ENCODE peak calls at places on chromosome 19, in eight cellular contexts. C is choroid plexus epithelial cell, H is psoas muscle, P is A549, Z is AG10803, D is HFF-Myc, L is AG04450, S is coronary artery. B is an unnamed sample.

GRCh38 chr19:7787141-7787540 is 24.1 kb downstream of the CLEC4M start:
- DNase-seq in C (no peak), H (no peak), P (no peak), Z (no peak), D (no peak), L (no peak), S (no peak), B (no peak)

GRCh38 chr19:51546650-51547396 is 15.4 kb upstream of the SIGLEC6 start:
- DNase-seq in C (peak; percentile 25), H (no peak), P (no peak), Z (peak; percentile 7), D (no peak), L (no peak), S (no peak), B (no peak)

GRCh38 chr19:43462887-43463380 is 2.5 kb downstream of the LYPD3 start:
- DNase-seq in C (no peak), H (no peak), P (no peak), Z (no peak), D (no peak), L (no peak), S (no peak), B (no peak)

GRCh38 chr19:54253331-54254194 is 3.5 kb downstream of the LILRB5 start:
- DNase-seq in C (no peak), H (no peak), P (no peak), Z (no peak), D (no peak), L (no peak), S (peak; percentile 52), B (no peak)

GRCh38 chr19:30539981-30540380 is 167.8 kb downstream of the ZNF536 start:
- DNase-seq in C (no peak), H (no peak), P (no peak), Z (no peak), D (no peak), L (no peak), S (no peak), B (no peak)

GRCh38 chr19:42295831-42296525 is 6.0 kb upstream of the PRR19 start:
- DNase-seq in C (peak; percentile 66), H (peak; percentile 91), P (peak; percentile 86), Z (peak; percentile 44), D (no peak), L (no peak), S (no peak), B (peak; percentile 80)

GRCh38 chr19:35752746-35753350 is 4.0 kb downstream of the HSPB6 start:
- DNase-seq in C (no peak), H (no peak), P (no peak), Z (no peak), D (no peak), L (no peak), S (no peak), B (no peak)

GRCh38 chr19:30390356-30390988 is 18.3 kb downstream of the ZNF536 start:
- DNase-seq in C (no peak), H (no peak), P (no peak), Z (no peak), D (no peak), L (no peak), S (no peak), B (no peak)

GRCh38 chr19:36008336-36008978 is at the start of gene SYNE4:
- DNase-seq in C (no peak), H (no peak), P (peak; percentile 36), Z (no peak), D (no peak), L (no peak), S (no peak), B (no peak)

GRCh38 chr19:5262721-5263120 is 77.9 kb downstream of the PTPRS start:
- DNase-seq in C (no peak), H (no peak), P (no peak), Z (no peak), D (no peak), L (no peak), S (no peak), B (no peak)

GRCh38 chr19:5955638-5955935 is 22.4 kb downstream of the RANBP3 start:
- DNase-seq in C (peak; percentile 26), H (no peak), P (no peak), Z (peak; percentile 72), D (no peak), L (no peak), S (no peak), B (no peak)

GRCh38 chr19:1503925-1504430 is 8.8 kb downstream of the ADAMTSL5 start:
- DNase-seq in C (no peak), H (no peak), P (no peak), Z (no peak), D (no peak), L (no peak), S (no peak), B (no peak)

GRCh38 chr19:54682306-54682705 is 19.5 kb downstream of the LILRB4 start:
- DNase-seq in C (no peak), H (no peak), P (no peak), Z (no peak), D (no peak), L (no peak), S (no peak), B (no peak)

GRCh38 chr19:7564866-7565265 is 29.3 kb downstream of the PNPLA6 start:
- DNase-seq in C (no peak), H (no peak), P (no peak), Z (no peak), D (no peak), L (no peak), S (no peak), B (no peak)

GRCh38 chr19:29860492-29860891 is 48.7 kb downstream of the CCNE1 start:
- DNase-seq in C (no peak), H (peak; percentile 0), P (peak; percentile 66), Z (no peak), D (no peak), L (no peak), S (no peak), B (no peak)

DNA sequence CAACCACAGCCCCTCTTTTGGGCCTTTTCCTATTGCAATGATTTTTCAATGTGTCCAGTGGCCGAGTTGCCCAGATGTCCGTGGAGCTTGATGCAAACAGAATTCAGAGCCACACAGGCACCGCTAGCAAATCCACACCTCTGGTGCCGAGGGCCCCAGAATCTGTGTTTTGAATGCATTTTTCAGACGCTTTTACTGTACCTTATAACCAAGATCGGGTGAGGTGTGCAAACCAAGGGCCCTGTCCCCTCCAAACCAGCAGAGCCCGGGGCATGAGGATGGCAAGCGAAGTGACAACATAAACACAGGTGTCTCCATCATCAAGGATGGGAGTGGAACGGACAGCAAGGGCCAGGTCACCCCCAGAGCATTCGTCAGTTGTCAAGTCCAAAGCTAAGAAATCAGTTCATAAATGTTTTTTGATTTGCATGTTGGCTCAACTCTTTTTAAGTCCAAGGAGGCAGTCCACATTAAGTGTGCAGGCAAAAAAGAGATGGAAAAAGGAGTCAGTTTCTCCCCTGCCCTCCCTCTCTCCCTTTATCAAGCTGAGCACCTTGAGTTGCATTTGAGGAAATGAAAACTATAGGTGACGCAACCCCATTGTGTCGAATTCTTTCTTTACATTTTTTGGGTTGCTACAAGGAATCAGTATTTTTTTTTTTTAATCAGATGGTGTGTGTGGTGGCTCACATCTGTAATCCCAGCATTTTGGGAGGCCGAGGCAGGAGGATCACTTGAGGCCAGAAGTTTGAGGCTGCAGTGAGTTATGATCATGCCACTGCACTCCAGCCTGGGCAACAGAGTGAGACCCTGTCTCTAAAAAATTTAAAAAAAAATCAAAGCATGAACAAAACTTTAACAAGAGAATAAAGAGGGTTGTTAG is 2.9 kb downstream of the CCDC8 start:
- DNase-seq in C (no peak), H (no peak), P (no peak), Z (no peak), D (no peak), L (no peak), S (no peak), B (no peak)
- H3K4me3 ChIP-seq in C (peak overlapping the region; percentile 76), H (peak overlapping the region; percentile 57), P (no peak overlapping the region), Z (peak overlapping the region; percentile 66), D (peak overlapping the region; percentile 72), L (peak overlapping the region; percentile 74), S (peak overlapping the region; percentile 78), B (no peak overlapping the region)

DNA sequence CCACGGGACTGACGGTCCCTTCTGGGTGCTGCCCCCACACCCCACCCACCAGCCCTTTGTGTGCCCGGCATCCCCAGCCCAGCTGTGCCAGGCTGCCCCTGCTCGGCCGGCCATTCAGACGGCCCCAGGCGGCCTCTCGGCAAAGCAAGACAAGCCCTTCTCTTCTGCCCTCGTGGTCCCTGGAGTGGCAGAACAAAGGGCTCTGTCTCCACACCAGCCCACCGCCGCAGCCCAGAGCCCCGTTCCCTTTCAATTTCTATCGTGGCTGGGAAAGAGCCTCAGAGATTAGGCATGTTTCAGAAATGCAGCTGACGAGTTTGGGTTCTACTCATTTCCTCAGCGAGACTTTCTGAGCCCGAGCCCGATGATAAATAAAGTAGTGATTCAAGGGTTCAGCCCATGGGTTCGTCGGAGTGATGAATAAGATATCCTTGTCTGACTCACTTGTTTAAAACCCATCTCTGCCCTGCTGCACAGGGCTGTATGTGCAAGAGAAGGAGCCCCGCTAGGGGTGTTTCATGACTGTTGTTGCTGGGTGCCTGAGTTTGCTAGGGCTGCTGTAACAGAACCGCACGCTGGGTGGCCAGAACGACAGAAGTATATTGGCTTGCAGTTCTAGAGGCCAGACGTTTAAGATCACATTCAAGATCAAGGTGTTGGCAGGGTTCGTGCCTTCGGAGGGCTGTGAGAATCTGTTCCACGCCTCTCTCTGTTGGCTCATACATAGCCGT is 4.3 kb downstream of the MYO9B start:
- DNase-seq in C (peak; percentile 98), H (peak; percentile 86), P (peak; percentile 90), Z (peak; percentile 98), D (peak; percentile 84), L (peak; percentile 99), S (peak; percentile 94), B (peak; percentile 97)
- TF ChIP-seq CTCF in C (peak; percentile 80), H (peak; percentile 40), P (peak; percentile 37), Z (peak; percentile 82), D (peak; percentile 54), L (peak; percentile 82), S (peak; percentile 48), B (peak; percentile 73)

DNA sequence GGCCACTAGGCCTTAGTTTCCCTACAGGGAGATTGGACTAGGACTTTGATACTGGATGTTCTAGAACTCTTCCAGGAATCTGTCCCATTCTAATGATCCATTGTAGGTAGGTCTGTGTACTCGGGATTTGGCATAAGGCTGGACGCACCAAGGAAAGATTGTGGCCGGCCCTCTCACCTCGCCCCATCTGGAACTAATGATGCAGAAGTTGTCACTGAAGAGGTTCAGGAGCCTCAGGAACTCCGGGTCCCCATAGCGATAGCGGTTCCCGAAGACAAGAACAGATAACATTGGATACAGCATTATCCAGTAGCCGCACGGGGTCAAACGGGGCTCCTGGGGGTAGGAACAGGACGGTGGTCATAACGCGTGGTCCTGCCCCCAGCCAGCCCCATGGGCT is 11.2 kb downstream of the EGLN2 start:
- DNase-seq in C (no peak), H (no peak), P (no peak), Z (no peak), D (no peak), L (no peak), S (no peak), B (no peak)
- H3K4me3 ChIP-seq in C (peak overlapping the region; percentile 23), H (peak overlapping the region; percentile 66), P (no peak overlapping the region), Z (peak overlapping the region; percentile 1), D (peak overlapping the region; percentile 28), L (peak overlapping the region; percentile 27), S (peak overlapping the region; percentile 64), B (peak overlapping the region; percentile 31)

GRCh38 chr19:32104465-32105235 is 240.8 kb upstream of the ZNF507 start:
- DNase-seq in C (no peak), H (no peak), P (peak; percentile 24), Z (no peak), D (no peak), L (no peak), S (no peak), B (no peak)
- TF ChIP-seq CTCF in C (no peak), H (no peak), P (no peak), Z (no peak), D (no peak), L (no peak), S (no peak), B (no peak)